ENCODE peak calls at places on chromosomes 13 and 19, in ten cellular contexts. One of them, this sample, is unnamed.

GRCh38 chr13:44884076-44884729 is 105.1 kb downstream of the NUFIP1 start:
- ATAC-seq in upper lobe of right lung: no peak
- ATAC-seq in right lobe of liver: no peak
- ATAC-seq in pancreas: no peak
- ATAC-seq in RWPE2: peak
- ATAC-seq in heart right ventricle: no peak
- ATAC-seq in heart left ventricle: peak
- ATAC-seq in GM23338: no peak
- ATAC-seq in A549: no peak
- ATAC-seq in HepG2: peak
- ATAC-seq in this sample: no peak

GRCh38 chr13:96119921-96120320 is 30.0 kb downstream of the HS6ST3 start:
- ATAC-seq in upper lobe of right lung: no peak
- ATAC-seq in right lobe of liver: no peak
- ATAC-seq in pancreas: no peak
- ATAC-seq in RWPE2: no peak
- ATAC-seq in heart right ventricle: no peak
- ATAC-seq in heart left ventricle: no peak
- ATAC-seq in GM23338: no peak
- ATAC-seq in A549: no peak
- ATAC-seq in HepG2: no peak
- ATAC-seq in this sample: no peak

GRCh38 chr19:49423985-49424303 is 703 bp upstream of the PTH2 start:
- ATAC-seq in upper lobe of right lung: no peak
- ATAC-seq in right lobe of liver: no peak
- ATAC-seq in pancreas: no peak
- ATAC-seq in RWPE2: no peak
- ATAC-seq in heart right ventricle: no peak
- ATAC-seq in heart left ventricle: no peak
- ATAC-seq in GM23338: no peak
- ATAC-seq in A549: no peak
- ATAC-seq in HepG2: no peak
- ATAC-seq in this sample: no peak

GRCh38 chr19:16125738-16126495 is 14.2 kb downstream of the RAB8A start:
- ATAC-seq in upper lobe of right lung: no peak
- ATAC-seq in right lobe of liver: no peak
- ATAC-seq in pancreas: no peak
- ATAC-seq in RWPE2: no peak
- ATAC-seq in heart right ventricle: no peak
- ATAC-seq in heart left ventricle: no peak
- ATAC-seq in GM23338: no peak
- ATAC-seq in A549: no peak
- ATAC-seq in HepG2: no peak
- ATAC-seq in this sample: no peak

GRCh38 chr13:40639226-40639681 is 27.2 kb downstream of the FOXO1 start:
- ATAC-seq in upper lobe of right lung: peak
- ATAC-seq in right lobe of liver: peak
- ATAC-seq in pancreas: peak
- ATAC-seq in RWPE2: no peak
- ATAC-seq in heart right ventricle: peak
- ATAC-seq in heart left ventricle: peak
- ATAC-seq in GM23338: peak
- ATAC-seq in A549: peak
- ATAC-seq in HepG2: peak
- ATAC-seq in this sample: peak

GRCh38 chr13:49806126-49806536 is 13.6 kb upstream of the KPNA3 start:
- ATAC-seq in upper lobe of right lung: no peak
- ATAC-seq in right lobe of liver: no peak
- ATAC-seq in pancreas: no peak
- ATAC-seq in RWPE2: peak
- ATAC-seq in heart right ventricle: no peak
- ATAC-seq in heart left ventricle: no peak
- ATAC-seq in GM23338: no peak
- ATAC-seq in A549: no peak
- ATAC-seq in HepG2: peak
- ATAC-seq in this sample: no peak

GRCh38 chr19:720691-721160 is 12.0 kb downstream of the PALM start:
- ATAC-seq in upper lobe of right lung: peak
- ATAC-seq in right lobe of liver: peak
- ATAC-seq in pancreas: no peak
- ATAC-seq in RWPE2: no peak
- ATAC-seq in heart right ventricle: peak
- ATAC-seq in heart left ventricle: peak
- ATAC-seq in GM23338: peak
- ATAC-seq in A549: peak
- ATAC-seq in HepG2: peak
- ATAC-seq in this sample: no peak

GRCh38 chr19:35710784-35711723 is 6.7 kb downstream of the ZBTB32 start:
- ATAC-seq in upper lobe of right lung: no peak
- ATAC-seq in right lobe of liver: no peak
- ATAC-seq in pancreas: no peak
- ATAC-seq in RWPE2: no peak
- ATAC-seq in heart right ventricle: no peak
- ATAC-seq in heart left ventricle: no peak
- ATAC-seq in GM23338: no peak
- ATAC-seq in A549: no peak
- ATAC-seq in HepG2: no peak
- ATAC-seq in this sample: no peak

DNA sequence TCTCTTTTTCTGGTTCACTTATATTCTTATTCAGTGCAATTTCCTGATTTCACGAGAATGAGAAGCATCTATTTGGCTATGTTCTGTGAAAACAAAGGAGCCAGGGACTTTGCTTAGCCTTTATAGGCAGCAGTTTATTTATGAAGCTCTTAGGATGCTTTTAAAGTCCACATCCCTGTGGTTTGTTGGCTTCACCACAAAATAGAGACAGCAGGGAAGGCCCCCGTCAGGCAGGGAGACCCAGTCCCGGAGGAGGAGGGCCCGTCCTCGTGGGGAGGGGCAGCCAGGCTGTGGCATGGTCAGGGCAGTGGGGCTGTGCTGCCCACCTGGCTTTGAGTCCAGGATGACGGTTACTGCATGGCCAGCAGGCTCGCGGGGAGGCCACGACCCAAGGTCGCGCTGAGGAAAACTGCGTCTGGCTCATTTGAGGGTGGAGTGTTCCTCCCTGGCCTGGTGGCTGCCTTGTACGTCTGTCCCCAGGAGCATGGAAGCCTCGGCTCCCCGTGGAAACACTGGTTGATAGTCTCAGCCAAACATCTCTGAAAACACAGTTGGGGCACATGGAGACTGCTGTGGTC is 92.7 kb downstream of the ATP11A start:
- ATAC-seq in upper lobe of right lung: no peak
- ATAC-seq in right lobe of liver: peak
- ATAC-seq in pancreas: no peak
- ATAC-seq in RWPE2: no peak
- ATAC-seq in heart right ventricle: peak
- ATAC-seq in heart left ventricle: peak
- ATAC-seq in GM23338: no peak
- ATAC-seq in A549: no peak
- ATAC-seq in HepG2: no peak
- ATAC-seq in this sample: no peak
- H3K4me3 ChIP-seq in upper lobe of right lung: no peak
- H3K4me3 ChIP-seq in right lobe of liver: no peak
- H3K4me3 ChIP-seq in pancreas: no peak
- H3K4me3 ChIP-seq in RWPE2: no peak
- H3K4me3 ChIP-seq in heart right ventricle: no peak
- H3K4me3 ChIP-seq in heart left ventricle: no peak
- H3K4me3 ChIP-seq in GM23338: no peak
- H3K4me3 ChIP-seq in A549: no peak
- H3K4me3 ChIP-seq in HepG2: no peak
- H3K4me3 ChIP-seq in this sample: no peak

GRCh38 chr19:4120531-4120930 is 3.4 kb downstream of the MAP2K2 start:
- ATAC-seq in upper lobe of right lung: no peak
- ATAC-seq in right lobe of liver: no peak
- ATAC-seq in pancreas: no peak
- ATAC-seq in RWPE2: no peak
- ATAC-seq in heart right ventricle: no peak
- ATAC-seq in heart left ventricle: no peak
- ATAC-seq in GM23338: no peak
- ATAC-seq in A549: no peak
- ATAC-seq in HepG2: no peak
- ATAC-seq in this sample: no peak

GRCh38 chr19:4121815-4122214 is 2.1 kb downstream of the MAP2K2 start:
- ATAC-seq in upper lobe of right lung: no peak
- ATAC-seq in right lobe of liver: no peak
- ATAC-seq in pancreas: no peak
- ATAC-seq in RWPE2: no peak
- ATAC-seq in heart right ventricle: no peak
- ATAC-seq in heart left ventricle: no peak
- ATAC-seq in GM23338: no peak
- ATAC-seq in A549: no peak
- ATAC-seq in HepG2: no peak
- ATAC-seq in this sample: no peak

GRCh38 chr19:4120933-4121612 is 2.8 kb downstream of the MAP2K2 start:
- ATAC-seq in upper lobe of right lung: no peak
- ATAC-seq in right lobe of liver: no peak
- ATAC-seq in pancreas: no peak
- ATAC-seq in RWPE2: no peak
- ATAC-seq in heart right ventricle: no peak
- ATAC-seq in heart left ventricle: no peak
- ATAC-seq in GM23338: no peak
- ATAC-seq in A549: no peak
- ATAC-seq in HepG2: no peak
- ATAC-seq in this sample: no peak

GRCh38 chr19:4123615-4124568 is at the start of gene MAP2K2:
- ATAC-seq in upper lobe of right lung: peak
- ATAC-seq in right lobe of liver: peak
- ATAC-seq in pancreas: peak
- ATAC-seq in RWPE2: peak
- ATAC-seq in heart right ventricle: peak
- ATAC-seq in heart left ventricle: peak
- ATAC-seq in GM23338: peak
- ATAC-seq in A549: peak
- ATAC-seq in HepG2: peak
- ATAC-seq in this sample: peak

GRCh38 chr19:4122480-4122879 is 1.4 kb downstream of the MAP2K2 start:
- ATAC-seq in upper lobe of right lung: no peak
- ATAC-seq in right lobe of liver: no peak
- ATAC-seq in pancreas: no peak
- ATAC-seq in RWPE2: no peak
- ATAC-seq in heart right ventricle: no peak
- ATAC-seq in heart left ventricle: no peak
- ATAC-seq in GM23338: no peak
- ATAC-seq in A549: no peak
- ATAC-seq in HepG2: no peak
- ATAC-seq in this sample: no peak
- TF ChIP-seq CTCF in upper lobe of right lung: no peak
- TF ChIP-seq CTCF in right lobe of liver: no peak
- TF ChIP-seq CTCF in pancreas: no peak
- TF ChIP-seq CTCF in RWPE2: no peak
- TF ChIP-seq CTCF in heart right ventricle: no peak
- TF ChIP-seq CTCF in heart left ventricle: no peak
- TF ChIP-seq CTCF in GM23338: no peak
- TF ChIP-seq CTCF in A549: no peak
- TF ChIP-seq CTCF in HepG2: no peak
- TF ChIP-seq CTCF in this sample: no peak

GRCh38 chr13:83935566-83935965 is 53.3 kb upstream of the SLITRK1 start:
- ATAC-seq in upper lobe of right lung: no peak
- ATAC-seq in right lobe of liver: no peak
- ATAC-seq in pancreas: no peak
- ATAC-seq in RWPE2: no peak
- ATAC-seq in heart right ventricle: no peak
- ATAC-seq in heart left ventricle: no peak
- ATAC-seq in GM23338: no peak
- ATAC-seq in A549: no peak
- ATAC-seq in HepG2: no peak
- ATAC-seq in this sample: no peak

GRCh38 chr13:83941669-83942335 is 59.5 kb upstream of the SLITRK1 start:
- ATAC-seq in upper lobe of right lung: no peak
- ATAC-seq in right lobe of liver: no peak
- ATAC-seq in pancreas: no peak
- ATAC-seq in RWPE2: peak
- ATAC-seq in heart right ventricle: no peak
- ATAC-seq in heart left ventricle: no peak
- ATAC-seq in GM23338: no peak
- ATAC-seq in A549: no peak
- ATAC-seq in HepG2: no peak
- ATAC-seq in this sample: no peak

GRCh38 chr13:83937579-83937978 is 55.3 kb upstream of the SLITRK1 start:
- ATAC-seq in upper lobe of right lung: no peak
- ATAC-seq in right lobe of liver: no peak
- ATAC-seq in pancreas: no peak
- ATAC-seq in RWPE2: no peak
- ATAC-seq in heart right ventricle: no peak
- ATAC-seq in heart left ventricle: no peak
- ATAC-seq in GM23338: no peak
- ATAC-seq in A549: no peak
- ATAC-seq in HepG2: no peak
- ATAC-seq in this sample: no peak

GRCh38 chr13:83943530-83944279 is 61.4 kb upstream of the SLITRK1 start:
- ATAC-seq in upper lobe of right lung: no peak
- ATAC-seq in right lobe of liver: no peak
- ATAC-seq in pancreas: peak
- ATAC-seq in RWPE2: no peak
- ATAC-seq in heart right ventricle: no peak
- ATAC-seq in heart left ventricle: no peak
- ATAC-seq in GM23338: peak
- ATAC-seq in A549: no peak
- ATAC-seq in HepG2: no peak
- ATAC-seq in this sample: no peak

GRCh38 chr13:83940742-83941141 is 58.5 kb upstream of the SLITRK1 start:
- ATAC-seq in upper lobe of right lung: no peak
- ATAC-seq in right lobe of liver: no peak
- ATAC-seq in pancreas: no peak
- ATAC-seq in RWPE2: peak
- ATAC-seq in heart right ventricle: no peak
- ATAC-seq in heart left ventricle: no peak
- ATAC-seq in GM23338: no peak
- ATAC-seq in A549: no peak
- ATAC-seq in HepG2: no peak
- ATAC-seq in this sample: no peak
- H3K4me3 ChIP-seq in upper lobe of right lung: no peak
- H3K4me3 ChIP-seq in right lobe of liver: no peak
- H3K4me3 ChIP-seq in pancreas: no peak
- H3K4me3 ChIP-seq in RWPE2: no peak
- H3K4me3 ChIP-seq in heart right ventricle: no peak
- H3K4me3 ChIP-seq in heart left ventricle: no peak
- H3K4me3 ChIP-seq in GM23338: no peak
- H3K4me3 ChIP-seq in A549: no peak
- H3K4me3 ChIP-seq in HepG2: no peak
- H3K4me3 ChIP-seq in this sample: no peak

GRCh38 chr13:33154911-33155310 is 130.6 kb downstream of the STARD13 start:
- ATAC-seq in upper lobe of right lung: no peak
- ATAC-seq in right lobe of liver: no peak
- ATAC-seq in pancreas: no peak
- ATAC-seq in RWPE2: no peak
- ATAC-seq in heart right ventricle: peak
- ATAC-seq in heart left ventricle: peak
- ATAC-seq in GM23338: no peak
- ATAC-seq in A549: no peak
- ATAC-seq in HepG2: no peak
- ATAC-seq in this sample: no peak

GRCh38 chr13:33150146-33150545 is 133.9 kb downstream of the KL start:
- ATAC-seq in upper lobe of right lung: no peak
- ATAC-seq in right lobe of liver: no peak
- ATAC-seq in pancreas: no peak
- ATAC-seq in RWPE2: no peak
- ATAC-seq in heart right ventricle: no peak
- ATAC-seq in heart left ventricle: no peak
- ATAC-seq in GM23338: no peak
- ATAC-seq in A549: no peak
- ATAC-seq in HepG2: no peak
- ATAC-seq in this sample: no peak

GRCh38 chr13:33150662-33151061 is 134.4 kb downstream of the KL start:
- ATAC-seq in upper lobe of right lung: no peak
- ATAC-seq in right lobe of liver: no peak
- ATAC-seq in pancreas: no peak
- ATAC-seq in RWPE2: no peak
- ATAC-seq in heart right ventricle: no peak
- ATAC-seq in heart left ventricle: no peak
- ATAC-seq in GM23338: no peak
- ATAC-seq in A549: no peak
- ATAC-seq in HepG2: no peak
- ATAC-seq in this sample: no peak

GRCh38 chr13:33152389-33152788 is 133.2 kb downstream of the STARD13 start:
- ATAC-seq in upper lobe of right lung: peak
- ATAC-seq in right lobe of liver: no peak
- ATAC-seq in pancreas: no peak
- ATAC-seq in RWPE2: no peak
- ATAC-seq in heart right ventricle: no peak
- ATAC-seq in heart left ventricle: no peak
- ATAC-seq in GM23338: no peak
- ATAC-seq in A549: no peak
- ATAC-seq in HepG2: no peak
- ATAC-seq in this sample: no peak

DNA sequence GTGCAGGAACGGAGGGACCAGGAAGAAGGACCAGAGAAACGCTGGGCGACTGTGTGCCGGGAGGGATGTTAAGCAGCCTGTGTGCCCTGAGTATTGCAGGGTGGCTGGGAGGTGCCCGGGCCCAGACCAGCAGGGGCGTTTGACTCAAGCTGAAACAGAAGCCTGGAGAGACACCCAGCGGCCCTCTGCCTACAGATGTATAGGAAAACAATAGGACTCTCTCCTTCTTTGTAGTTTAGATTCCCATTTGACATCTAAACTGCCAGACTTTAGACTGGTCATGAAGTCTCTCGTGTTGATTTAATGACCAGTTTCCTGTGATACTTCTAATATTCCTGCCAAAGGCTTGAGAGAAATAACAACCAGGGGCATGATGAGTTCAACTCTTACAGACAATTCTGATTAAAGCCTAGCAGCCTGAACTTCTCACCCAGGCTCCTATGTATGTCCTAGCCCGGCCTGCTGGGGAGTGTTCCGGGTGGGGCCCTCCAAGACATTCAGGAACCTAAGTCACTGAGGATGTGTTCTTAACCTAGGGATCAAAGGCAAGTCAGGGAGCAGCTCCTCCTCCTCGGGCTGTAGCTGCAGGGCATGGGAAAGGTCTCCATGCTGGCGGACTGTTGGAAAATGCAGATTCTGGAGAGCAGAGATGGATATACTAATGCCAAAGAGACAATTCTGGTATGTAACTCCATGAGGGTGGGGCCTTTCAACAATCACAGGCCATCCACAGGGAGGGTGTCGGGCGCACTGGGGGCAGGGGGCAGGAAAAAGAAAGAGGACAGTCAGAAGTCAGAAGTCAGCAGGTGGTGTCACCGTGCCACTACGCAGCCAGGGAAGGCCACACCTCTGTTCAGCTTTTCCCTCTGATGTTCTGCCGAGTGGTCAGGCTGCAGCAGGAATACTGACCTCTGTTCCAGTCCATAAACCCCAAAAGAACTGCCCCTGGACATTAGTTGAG is 131.9 kb downstream of the STARD13 start:
- ATAC-seq in upper lobe of right lung: peak
- ATAC-seq in right lobe of liver: peak
- ATAC-seq in pancreas: no peak
- ATAC-seq in RWPE2: no peak
- ATAC-seq in heart right ventricle: peak
- ATAC-seq in heart left ventricle: peak
- ATAC-seq in GM23338: peak
- ATAC-seq in A549: no peak
- ATAC-seq in HepG2: no peak
- ATAC-seq in this sample: peak
- TF ChIP-seq CTCF in upper lobe of right lung: no peak
- TF ChIP-seq CTCF in right lobe of liver: no peak
- TF ChIP-seq CTCF in pancreas: no peak
- TF ChIP-seq CTCF in RWPE2: no peak
- TF ChIP-seq CTCF in heart right ventricle: no peak
- TF ChIP-seq CTCF in heart left ventricle: no peak
- TF ChIP-seq CTCF in GM23338: no peak
- TF ChIP-seq CTCF in A549: no peak
- TF ChIP-seq CTCF in HepG2: no peak
- TF ChIP-seq CTCF in this sample: no peak